ENCODE peak calls at places on chromosome 5, in eight cellular contexts. One of them, this sample, is unnamed.
A peak's percentile ranks its signal among the peaks of the same experiment; 100 is the strongest.

GRCh38 chr5:80607832-80608231 is 37.8 kb upstream of the ANKRD34B start:
- DNase-seq in HCT116: no peak
- DNase-seq in A549: no peak
- DNase-seq in HepG2: peak; percentile 67
- DNase-seq in cardiac fibroblast: no peak
- DNase-seq in kidney epithelial cell: no peak
- DNase-seq in PC-3: no peak
- DNase-seq in fibroblast of pulmonary artery: no peak
- DNase-seq in this sample: no peak

GRCh38 chr5:40514986-40515385 is 164.7 kb upstream of the PTGER4 start:
- DNase-seq in HCT116: no peak
- DNase-seq in A549: no peak
- DNase-seq in HepG2: no peak
- DNase-seq in cardiac fibroblast: no peak
- DNase-seq in kidney epithelial cell: no peak
- DNase-seq in PC-3: no peak
- DNase-seq in fibroblast of pulmonary artery: no peak
- DNase-seq in this sample: no peak

GRCh38 chr5:14678773-14679334 is 14.3 kb downstream of the OTULIN start:
- DNase-seq in HCT116: no peak
- DNase-seq in A549: no peak
- DNase-seq in HepG2: no peak
- DNase-seq in cardiac fibroblast: no peak
- DNase-seq in kidney epithelial cell: no peak
- DNase-seq in PC-3: no peak
- DNase-seq in fibroblast of pulmonary artery: no peak
- DNase-seq in this sample: no peak

GRCh38 chr5:67283988-67284457 is 87.4 kb upstream of the CD180 start:
- DNase-seq in HCT116: no peak
- DNase-seq in A549: no peak
- DNase-seq in HepG2: no peak
- DNase-seq in cardiac fibroblast: peak; percentile 41
- DNase-seq in kidney epithelial cell: no peak
- DNase-seq in PC-3: no peak
- DNase-seq in fibroblast of pulmonary artery: no peak
- DNase-seq in this sample: no peak

GRCh38 chr5:25744908-25745307 is 1100.1 kb upstream of the CDH10 start:
- DNase-seq in HCT116: no peak
- DNase-seq in A549: no peak
- DNase-seq in HepG2: no peak
- DNase-seq in cardiac fibroblast: no peak
- DNase-seq in kidney epithelial cell: no peak
- DNase-seq in PC-3: no peak
- DNase-seq in fibroblast of pulmonary artery: no peak
- DNase-seq in this sample: no peak

GRCh38 chr5:38535281-38535750 is 21.1 kb downstream of the LIFR start:
- DNase-seq in HCT116: no peak
- DNase-seq in A549: no peak
- DNase-seq in HepG2: peak; percentile 70
- DNase-seq in cardiac fibroblast: peak; percentile 35
- DNase-seq in kidney epithelial cell: no peak
- DNase-seq in PC-3: no peak
- DNase-seq in fibroblast of pulmonary artery: peak; percentile 27
- DNase-seq in this sample: no peak

GRCh38 chr5:171606414-171607024 is 179.1 kb upstream of the SMIM23 start:
- DNase-seq in HCT116: peak; percentile 67
- DNase-seq in A549: no peak
- DNase-seq in HepG2: no peak
- DNase-seq in cardiac fibroblast: no peak
- DNase-seq in kidney epithelial cell: no peak
- DNase-seq in PC-3: peak; percentile 27
- DNase-seq in fibroblast of pulmonary artery: peak; percentile 10
- DNase-seq in this sample: no peak

GRCh38 chr5:173451031-173451430 is 122.8 kb upstream of the STC2 start:
- DNase-seq in HCT116: peak; percentile 60
- DNase-seq in A549: peak; percentile 33
- DNase-seq in HepG2: peak; percentile 49
- DNase-seq in cardiac fibroblast: peak; percentile 28
- DNase-seq in kidney epithelial cell: no peak
- DNase-seq in PC-3: peak; percentile 39
- DNase-seq in fibroblast of pulmonary artery: peak; percentile 38
- DNase-seq in this sample: no peak

GRCh38 chr5:149911031-149911430 is 33.6 kb downstream of the PDE6A start:
- DNase-seq in HCT116: no peak
- DNase-seq in A549: no peak
- DNase-seq in HepG2: no peak
- DNase-seq in cardiac fibroblast: no peak
- DNase-seq in kidney epithelial cell: no peak
- DNase-seq in PC-3: no peak
- DNase-seq in fibroblast of pulmonary artery: no peak
- DNase-seq in this sample: no peak

GRCh38 chr5:139593716-139594319 is 32.7 kb downstream of the UBE2D2 start:
- DNase-seq in HCT116: peak; percentile 21
- DNase-seq in A549: peak; percentile 40
- DNase-seq in HepG2: no peak
- DNase-seq in cardiac fibroblast: peak; percentile 35
- DNase-seq in kidney epithelial cell: no peak
- DNase-seq in PC-3: peak; percentile 85
- DNase-seq in fibroblast of pulmonary artery: peak; percentile 57
- DNase-seq in this sample: peak; percentile 42

GRCh38 chr5:91119941-91120850 is 262.9 kb downstream of the ARRDC3 start:
- DNase-seq in HCT116: no peak
- DNase-seq in A549: no peak
- DNase-seq in HepG2: no peak
- DNase-seq in cardiac fibroblast: no peak
- DNase-seq in kidney epithelial cell: no peak
- DNase-seq in PC-3: no peak
- DNase-seq in fibroblast of pulmonary artery: no peak
- DNase-seq in this sample: no peak

GRCh38 chr5:151121652-151122051 is 35.9 kb downstream of the ANXA6 start:
- DNase-seq in HCT116: no peak
- DNase-seq in A549: no peak
- DNase-seq in HepG2: no peak
- DNase-seq in cardiac fibroblast: no peak
- DNase-seq in kidney epithelial cell: no peak
- DNase-seq in PC-3: no peak
- DNase-seq in fibroblast of pulmonary artery: no peak
- DNase-seq in this sample: no peak

GRCh38 chr5:124825250-124825982 is 79.0 kb upstream of the ZNF608 start:
- DNase-seq in HCT116: no peak
- DNase-seq in A549: no peak
- DNase-seq in HepG2: no peak
- DNase-seq in cardiac fibroblast: no peak
- DNase-seq in kidney epithelial cell: no peak
- DNase-seq in PC-3: no peak
- DNase-seq in fibroblast of pulmonary artery: no peak
- DNase-seq in this sample: no peak
- H3K4me3 ChIP-seq in HCT116: no peak overlapping the region
- H3K4me3 ChIP-seq in A549: no peak overlapping the region
- H3K4me3 ChIP-seq in HepG2: no peak overlapping the region
- H3K4me3 ChIP-seq in cardiac fibroblast: no peak overlapping the region
- H3K4me3 ChIP-seq in kidney epithelial cell: no peak overlapping the region
- H3K4me3 ChIP-seq in PC-3: no peak overlapping the region
- H3K4me3 ChIP-seq in fibroblast of pulmonary artery: no peak overlapping the region
- H3K4me3 ChIP-seq in this sample: no peak overlapping the region

GRCh38 chr5:155024015-155024414 is 10.5 kb downstream of the KIF4B start:
- DNase-seq in HCT116: no peak
- DNase-seq in A549: no peak
- DNase-seq in HepG2: no peak
- DNase-seq in cardiac fibroblast: no peak
- DNase-seq in kidney epithelial cell: no peak
- DNase-seq in PC-3: peak; percentile 11
- DNase-seq in fibroblast of pulmonary artery: no peak
- DNase-seq in this sample: no peak

GRCh38 chr5:155025890-155026289 is 12.3 kb downstream of the KIF4B start:
- DNase-seq in HCT116: no peak
- DNase-seq in A549: no peak
- DNase-seq in HepG2: no peak
- DNase-seq in cardiac fibroblast: no peak
- DNase-seq in kidney epithelial cell: no peak
- DNase-seq in PC-3: no peak
- DNase-seq in fibroblast of pulmonary artery: no peak
- DNase-seq in this sample: no peak

GRCh38 chr5:155023320-155023719 is 9.8 kb downstream of the KIF4B start:
- DNase-seq in HCT116: no peak
- DNase-seq in A549: no peak
- DNase-seq in HepG2: no peak
- DNase-seq in cardiac fibroblast: no peak
- DNase-seq in kidney epithelial cell: no peak
- DNase-seq in PC-3: no peak
- DNase-seq in fibroblast of pulmonary artery: no peak
- DNase-seq in this sample: no peak

GRCh38 chr5:155029240-155029639 is 15.7 kb downstream of the KIF4B start:
- DNase-seq in HCT116: no peak
- DNase-seq in A549: no peak
- DNase-seq in HepG2: no peak
- DNase-seq in cardiac fibroblast: no peak
- DNase-seq in kidney epithelial cell: no peak
- DNase-seq in PC-3: no peak
- DNase-seq in fibroblast of pulmonary artery: no peak
- DNase-seq in this sample: no peak

DNA sequence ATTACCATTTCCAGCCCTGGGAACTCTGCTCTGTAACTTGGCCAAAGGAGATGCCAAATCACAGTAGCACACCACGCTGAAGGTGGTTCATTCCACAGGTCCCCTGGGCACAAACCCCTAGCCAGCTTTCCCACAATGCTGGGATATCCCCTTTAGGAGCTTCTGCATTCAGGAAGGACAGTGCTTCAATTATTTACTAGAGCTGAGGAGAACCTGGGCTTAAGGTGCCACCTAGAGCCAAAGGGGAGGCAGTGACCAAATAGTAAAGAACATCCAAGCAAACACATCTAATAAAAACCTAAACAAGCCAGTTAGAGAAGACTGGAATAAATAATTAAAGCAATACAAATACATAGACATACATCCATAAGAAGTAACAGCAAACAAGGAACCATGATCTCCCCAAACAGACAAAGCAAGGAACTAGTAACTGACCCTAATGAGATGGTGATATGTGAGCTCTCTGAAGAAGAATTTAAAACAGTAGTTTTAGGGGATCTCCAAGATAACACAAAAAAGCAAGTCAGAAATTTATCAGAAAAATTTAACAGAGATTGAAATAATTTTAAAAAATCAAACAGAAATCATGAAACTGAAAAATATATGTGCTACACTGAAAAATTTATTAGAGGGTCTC is 14.6 kb downstream of the KIF4B start:
- DNase-seq in HCT116: peak; percentile 27
- DNase-seq in A549: peak; percentile 15
- DNase-seq in HepG2: peak; percentile 52
- DNase-seq in cardiac fibroblast: peak; percentile 42
- DNase-seq in kidney epithelial cell: no peak
- DNase-seq in PC-3: peak; percentile 15
- DNase-seq in fibroblast of pulmonary artery: peak; percentile 38
- DNase-seq in this sample: no peak
- TF ChIP-seq CTCF in HCT116: peak; percentile 54
- TF ChIP-seq CTCF in A549: peak; percentile 26
- TF ChIP-seq CTCF in HepG2: peak; percentile 80
- TF ChIP-seq CTCF in cardiac fibroblast: peak; percentile 12
- TF ChIP-seq CTCF in kidney epithelial cell: peak; percentile 55
- TF ChIP-seq CTCF in PC-3: peak; percentile 49
- TF ChIP-seq CTCF in fibroblast of pulmonary artery: peak; percentile 36
- TF ChIP-seq CTCF in this sample: no peak

GRCh38 chr5:110053205-110053604 is 363.5 kb downstream of the MAN2A1 start:
- DNase-seq in HCT116: no peak
- DNase-seq in A549: no peak
- DNase-seq in HepG2: no peak
- DNase-seq in cardiac fibroblast: no peak
- DNase-seq in kidney epithelial cell: no peak
- DNase-seq in PC-3: no peak
- DNase-seq in fibroblast of pulmonary artery: no peak
- DNase-seq in this sample: no peak

GRCh38 chr5:110054240-110054639 is 364.5 kb downstream of the MAN2A1 start:
- DNase-seq in HCT116: peak; percentile 1
- DNase-seq in A549: no peak
- DNase-seq in HepG2: peak; percentile 9
- DNase-seq in cardiac fibroblast: peak; percentile 72
- DNase-seq in kidney epithelial cell: peak; percentile 23
- DNase-seq in PC-3: peak; percentile 82
- DNase-seq in fibroblast of pulmonary artery: peak; percentile 70
- DNase-seq in this sample: peak; percentile 87

GRCh38 chr5:110056580-110057114 is 366.9 kb downstream of the MAN2A1 start:
- DNase-seq in HCT116: no peak
- DNase-seq in A549: no peak
- DNase-seq in HepG2: no peak
- DNase-seq in cardiac fibroblast: no peak
- DNase-seq in kidney epithelial cell: no peak
- DNase-seq in PC-3: no peak
- DNase-seq in fibroblast of pulmonary artery: no peak
- DNase-seq in this sample: no peak

GRCh38 chr5:110055301-110055700 is 365.6 kb downstream of the MAN2A1 start:
- DNase-seq in HCT116: no peak
- DNase-seq in A549: no peak
- DNase-seq in HepG2: no peak
- DNase-seq in cardiac fibroblast: no peak
- DNase-seq in kidney epithelial cell: peak; percentile 23
- DNase-seq in PC-3: no peak
- DNase-seq in fibroblast of pulmonary artery: no peak
- DNase-seq in this sample: peak; percentile 60

DNA sequence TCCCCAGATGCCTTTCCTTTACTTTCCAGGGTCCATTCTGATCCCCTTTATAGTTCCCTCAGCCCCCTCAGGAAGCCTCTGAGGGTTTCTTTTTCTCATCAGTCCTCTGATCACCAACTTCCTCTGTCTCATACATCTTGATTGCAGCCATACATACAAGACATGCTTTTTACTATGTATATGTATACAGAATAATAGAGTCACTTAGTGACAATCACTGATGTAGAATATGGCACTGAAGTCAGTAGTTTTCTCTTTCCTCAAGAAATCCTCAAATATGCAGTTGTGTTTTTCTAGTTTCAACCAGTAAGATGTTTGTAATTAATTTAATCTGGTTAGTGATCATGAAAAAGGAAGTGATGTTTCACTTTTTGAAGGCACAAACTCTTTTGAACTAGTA is 364.1 kb downstream of the MAN2A1 start:
- DNase-seq in HCT116: no peak
- DNase-seq in A549: no peak
- DNase-seq in HepG2: no peak
- DNase-seq in cardiac fibroblast: no peak
- DNase-seq in kidney epithelial cell: no peak
- DNase-seq in PC-3: no peak
- DNase-seq in fibroblast of pulmonary artery: no peak
- DNase-seq in this sample: no peak
- H3K4me3 ChIP-seq in HCT116: no peak overlapping the region
- H3K4me3 ChIP-seq in A549: no peak overlapping the region
- H3K4me3 ChIP-seq in HepG2: no peak overlapping the region
- H3K4me3 ChIP-seq in cardiac fibroblast: no peak overlapping the region
- H3K4me3 ChIP-seq in kidney epithelial cell: no peak overlapping the region
- H3K4me3 ChIP-seq in PC-3: no peak overlapping the region
- H3K4me3 ChIP-seq in fibroblast of pulmonary artery: no peak overlapping the region
- H3K4me3 ChIP-seq in this sample: no peak overlapping the region

DNA sequence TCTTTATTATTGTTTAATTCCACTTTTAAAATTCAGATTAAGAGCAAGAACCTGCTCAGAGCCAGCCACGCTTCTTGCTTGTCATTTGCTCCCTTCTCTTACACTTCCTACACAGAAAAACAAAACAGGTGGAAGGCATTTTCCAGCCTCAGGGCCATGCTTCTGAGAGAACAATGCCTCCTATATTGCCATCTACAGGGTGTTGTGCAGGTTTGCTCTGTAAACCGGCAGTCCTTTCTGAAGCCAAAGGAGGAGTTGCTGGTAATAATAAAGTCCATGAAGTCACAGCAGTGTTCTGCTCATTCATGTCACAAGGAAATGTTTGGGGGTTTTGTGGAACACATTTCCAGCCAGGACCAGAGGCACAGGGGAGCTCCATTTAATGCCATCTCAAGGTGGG is 16.1 kb upstream of the PRLR start:
- DNase-seq in HCT116: no peak
- DNase-seq in A549: no peak
- DNase-seq in HepG2: peak; percentile 35
- DNase-seq in cardiac fibroblast: no peak
- DNase-seq in kidney epithelial cell: no peak
- DNase-seq in PC-3: peak; percentile 15
- DNase-seq in fibroblast of pulmonary artery: no peak
- DNase-seq in this sample: no peak
- TF ChIP-seq CTCF in HCT116: no peak
- TF ChIP-seq CTCF in A549: no peak
- TF ChIP-seq CTCF in HepG2: peak; percentile 67
- TF ChIP-seq CTCF in cardiac fibroblast: no peak
- TF ChIP-seq CTCF in kidney epithelial cell: no peak
- TF ChIP-seq CTCF in PC-3: peak; percentile 36
- TF ChIP-seq CTCF in fibroblast of pulmonary artery: no peak
- TF ChIP-seq CTCF in this sample: no peak

This sample was measured in astrocyte of the spinal cord.